ENCODE peak calls at places on chromosomes 6 and 20, in five cellular contexts. One of them, this sample, is unnamed.

GRCh38 chr6:120122401-120122800 is 772.8 kb upstream of the MAN1A1 start:
- DNase-seq in cardiac fibroblast: no peak
- DNase-seq in transverse colon: no peak
- DNase-seq in heart right ventricle: no peak
- DNase-seq in IMR-90: no peak
- DNase-seq in this sample: no peak

GRCh38 chr6:157554747-157555146 is 173.8 kb downstream of the ZDHHC14 start:
- DNase-seq in heart right ventricle: no peak
- DNase-seq in IMR-90: no peak
- DNase-seq in cardiac fibroblast: no peak
- DNase-seq in transverse colon: no peak
- DNase-seq in this sample: no peak

GRCh38 chr20:57717797-57718196 is 8.0 kb upstream of the PMEPA1 start:
- DNase-seq in heart right ventricle: no peak
- DNase-seq in IMR-90: no peak
- DNase-seq in transverse colon: no peak
- DNase-seq in cardiac fibroblast: no peak
- DNase-seq in this sample: peak

GRCh38 chr6:52955871-52956270 is 39.2 kb downstream of the GSTA4 start:
- DNase-seq in cardiac fibroblast: no peak
- DNase-seq in IMR-90: no peak
- DNase-seq in heart right ventricle: no peak
- DNase-seq in transverse colon: no peak
- DNase-seq in this sample: no peak

GRCh38 chr6:160146454-160147145 is 25.0 kb downstream of the SLC22A1 start:
- DNase-seq in transverse colon: no peak
- DNase-seq in cardiac fibroblast: no peak
- DNase-seq in IMR-90: no peak
- DNase-seq in heart right ventricle: no peak
- DNase-seq in this sample: no peak

GRCh38 chr20:34834459-34834893 is 9.0 kb upstream of the NCOA6 start:
- DNase-seq in heart right ventricle: no peak
- DNase-seq in IMR-90: peak
- DNase-seq in cardiac fibroblast: peak
- DNase-seq in transverse colon: no peak
- DNase-seq in this sample: peak

GRCh38 chr6:19895866-19896579 is 58.9 kb downstream of the ID4 start:
- DNase-seq in heart right ventricle: no peak
- DNase-seq in cardiac fibroblast: no peak
- DNase-seq in transverse colon: no peak
- DNase-seq in IMR-90: no peak
- DNase-seq in this sample: no peak

GRCh38 chr6:15365273-15365687 is 119.4 kb downstream of the JARID2 start:
- DNase-seq in cardiac fibroblast: peak
- DNase-seq in IMR-90: peak
- DNase-seq in transverse colon: peak
- DNase-seq in heart right ventricle: peak
- DNase-seq in this sample: peak

GRCh38 chr6:11500008-11500407 is 37.5 kb upstream of the TMEM170B start:
- DNase-seq in IMR-90: peak
- DNase-seq in heart right ventricle: no peak
- DNase-seq in transverse colon: no peak
- DNase-seq in cardiac fibroblast: peak
- DNase-seq in this sample: no peak

GRCh38 chr6:6689413-6690143 is 101.1 kb downstream of the LY86 start:
- DNase-seq in IMR-90: peak
- DNase-seq in heart right ventricle: no peak
- DNase-seq in transverse colon: no peak
- DNase-seq in cardiac fibroblast: peak
- DNase-seq in this sample: no peak

GRCh38 chr6:134921980-134922313 is 28.0 kb downstream of the ALDH8A1 start:
- DNase-seq in transverse colon: no peak
- DNase-seq in heart right ventricle: no peak
- DNase-seq in cardiac fibroblast: peak
- DNase-seq in IMR-90: no peak
- DNase-seq in this sample: no peak

GRCh38 chr6:141829566-141829965 is 303.2 kb upstream of the GJE1 start:
- DNase-seq in IMR-90: no peak
- DNase-seq in cardiac fibroblast: no peak
- DNase-seq in heart right ventricle: no peak
- DNase-seq in transverse colon: no peak
- DNase-seq in this sample: no peak

GRCh38 chr20:9503530-9504251 is 10.7 kb upstream of the LAMP5 start:
- DNase-seq in transverse colon: no peak
- DNase-seq in heart right ventricle: no peak
- DNase-seq in cardiac fibroblast: no peak
- DNase-seq in IMR-90: peak
- DNase-seq in this sample: peak

GRCh38 chr6:162849269-162849668 is 121.5 kb downstream of the PACRG start:
- DNase-seq in IMR-90: no peak
- DNase-seq in heart right ventricle: peak
- DNase-seq in cardiac fibroblast: no peak
- DNase-seq in transverse colon: no peak
- DNase-seq in this sample: peak

GRCh38 chr6:169277619-169278018 is 24.0 kb upstream of the THBS2 start:
- DNase-seq in IMR-90: no peak
- DNase-seq in transverse colon: no peak
- DNase-seq in cardiac fibroblast: no peak
- DNase-seq in heart right ventricle: no peak
- DNase-seq in this sample: no peak

GRCh38 chr6:79073888-79074287 is 4.2 kb downstream of the PHIP start:
- DNase-seq in transverse colon: no peak
- DNase-seq in heart right ventricle: no peak
- DNase-seq in IMR-90: no peak
- DNase-seq in cardiac fibroblast: no peak
- DNase-seq in this sample: no peak

GRCh38 chr6:9647043-9647520 is 767.8 kb downstream of the TFAP2A start:
- DNase-seq in cardiac fibroblast: no peak
- DNase-seq in heart right ventricle: no peak
- DNase-seq in IMR-90: peak
- DNase-seq in transverse colon: no peak
- DNase-seq in this sample: no peak

GRCh38 chr6:124463271-124463670 is 499.0 kb upstream of the RNF217 start:
- DNase-seq in cardiac fibroblast: no peak
- DNase-seq in transverse colon: no peak
- DNase-seq in heart right ventricle: no peak
- DNase-seq in IMR-90: no peak
- DNase-seq in this sample: no peak

GRCh38 chr20:53387983-53388675 is 205.5 kb downstream of the ZNF217 start:
- DNase-seq in cardiac fibroblast: no peak
- DNase-seq in IMR-90: no peak
- DNase-seq in transverse colon: no peak
- DNase-seq in heart right ventricle: no peak
- DNase-seq in this sample: no peak

GRCh38 chr6:26312096-26312463 is 52.9 kb upstream of the BTN3A2 start:
- DNase-seq in cardiac fibroblast: no peak
- DNase-seq in IMR-90: no peak
- DNase-seq in heart right ventricle: no peak
- DNase-seq in transverse colon: no peak
- DNase-seq in this sample: peak

GRCh38 chr6:2850480-2851150 is 9.0 kb upstream of the SERPINB1 start:
- DNase-seq in cardiac fibroblast: peak
- DNase-seq in heart right ventricle: no peak
- DNase-seq in transverse colon: no peak
- DNase-seq in IMR-90: peak
- DNase-seq in this sample: peak

GRCh38 chr6:12296255-12296573 is 6.1 kb downstream of the EDN1 start:
- DNase-seq in heart right ventricle: no peak
- DNase-seq in cardiac fibroblast: peak
- DNase-seq in IMR-90: peak
- DNase-seq in transverse colon: peak
- DNase-seq in this sample: peak

GRCh38 chr20:48665785-48666184 is 162.0 kb downstream of the PREX1 start:
- DNase-seq in IMR-90: no peak
- DNase-seq in cardiac fibroblast: no peak
- DNase-seq in transverse colon: no peak
- DNase-seq in heart right ventricle: no peak
- DNase-seq in this sample: no peak

GRCh38 chr6:2865270-2866182 is 23.9 kb upstream of the SERPINB1 start:
- DNase-seq in heart right ventricle: no peak
- DNase-seq in IMR-90: peak
- DNase-seq in cardiac fibroblast: peak
- DNase-seq in transverse colon: no peak
- DNase-seq in this sample: peak

GRCh38 chr6:110814488-110815259 is 595 bp downstream of the CDK19 start:
- DNase-seq in IMR-90: peak
- DNase-seq in heart right ventricle: peak
- DNase-seq in cardiac fibroblast: peak
- DNase-seq in transverse colon: peak
- DNase-seq in this sample: peak

DNA sequence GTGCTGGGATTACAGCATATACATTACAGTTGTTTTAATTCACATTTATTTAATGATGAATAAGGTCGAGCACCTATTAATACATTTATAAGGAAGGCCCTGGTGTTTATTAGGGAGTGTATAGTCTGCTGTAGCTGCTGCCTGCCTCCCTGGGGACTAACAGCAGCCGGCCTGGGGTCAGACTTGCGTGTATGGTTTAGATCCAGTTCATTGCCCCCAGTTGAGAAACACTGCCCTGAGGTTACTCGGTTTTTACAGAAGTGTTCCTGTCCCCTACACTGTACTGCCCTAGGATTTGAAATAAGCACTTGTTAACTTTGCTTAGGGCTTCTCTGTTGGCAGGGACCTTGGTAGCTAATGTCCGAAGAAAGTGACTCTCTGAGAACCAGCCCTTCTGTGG is 4.0 kb downstream of the TTPAL start:
- DNase-seq in IMR-90: no peak
- DNase-seq in heart right ventricle: no peak
- DNase-seq in cardiac fibroblast: no peak
- DNase-seq in transverse colon: no peak
- DNase-seq in this sample: no peak
- H3K4me3 ChIP-seq in IMR-90: no peak
- H3K4me3 ChIP-seq in heart right ventricle: no peak
- H3K4me3 ChIP-seq in cardiac fibroblast: no peak
- H3K4me3 ChIP-seq in transverse colon: no peak
- H3K4me3 ChIP-seq in this sample: no peak

GRCh38 chr6:144248470-144249301 is 36.4 kb upstream of the UTRN start:
- DNase-seq in cardiac fibroblast: peak
- DNase-seq in IMR-90: peak
- DNase-seq in heart right ventricle: no peak
- DNase-seq in transverse colon: no peak
- DNase-seq in this sample: peak

GRCh38 chr6:144248003-144248402 is 37.1 kb upstream of the UTRN start:
- DNase-seq in IMR-90: no peak
- DNase-seq in transverse colon: no peak
- DNase-seq in cardiac fibroblast: no peak
- DNase-seq in heart right ventricle: no peak
- DNase-seq in this sample: no peak

DNA sequence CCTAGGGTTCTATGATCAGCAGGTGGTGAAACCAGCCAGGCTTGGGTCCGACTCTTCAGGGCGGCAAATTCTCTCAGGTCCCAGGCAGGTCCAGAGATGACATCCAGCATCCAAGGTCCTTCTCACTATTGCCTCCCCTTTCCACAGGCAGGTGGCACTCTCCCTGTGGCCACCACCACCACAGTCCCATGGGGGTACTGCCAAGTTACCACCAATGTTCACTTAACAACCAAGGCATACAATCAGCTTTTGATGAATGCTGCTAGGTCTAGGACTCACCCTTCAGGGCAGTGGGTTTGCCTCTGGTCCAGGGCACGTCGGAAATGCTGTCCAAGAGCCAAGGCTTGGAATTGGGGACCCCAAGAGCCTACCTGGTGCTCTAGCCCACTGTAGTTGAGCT is 40.4 kb upstream of the UTRN start:
- DNase-seq in heart right ventricle: no peak
- DNase-seq in cardiac fibroblast: no peak
- DNase-seq in IMR-90: no peak
- DNase-seq in transverse colon: no peak
- DNase-seq in this sample: no peak
- TF ChIP-seq CTCF in heart right ventricle: no peak
- TF ChIP-seq CTCF in cardiac fibroblast: no peak
- TF ChIP-seq CTCF in IMR-90: no peak
- TF ChIP-seq CTCF in transverse colon: no peak
- TF ChIP-seq CTCF in this sample: no peak

DNA sequence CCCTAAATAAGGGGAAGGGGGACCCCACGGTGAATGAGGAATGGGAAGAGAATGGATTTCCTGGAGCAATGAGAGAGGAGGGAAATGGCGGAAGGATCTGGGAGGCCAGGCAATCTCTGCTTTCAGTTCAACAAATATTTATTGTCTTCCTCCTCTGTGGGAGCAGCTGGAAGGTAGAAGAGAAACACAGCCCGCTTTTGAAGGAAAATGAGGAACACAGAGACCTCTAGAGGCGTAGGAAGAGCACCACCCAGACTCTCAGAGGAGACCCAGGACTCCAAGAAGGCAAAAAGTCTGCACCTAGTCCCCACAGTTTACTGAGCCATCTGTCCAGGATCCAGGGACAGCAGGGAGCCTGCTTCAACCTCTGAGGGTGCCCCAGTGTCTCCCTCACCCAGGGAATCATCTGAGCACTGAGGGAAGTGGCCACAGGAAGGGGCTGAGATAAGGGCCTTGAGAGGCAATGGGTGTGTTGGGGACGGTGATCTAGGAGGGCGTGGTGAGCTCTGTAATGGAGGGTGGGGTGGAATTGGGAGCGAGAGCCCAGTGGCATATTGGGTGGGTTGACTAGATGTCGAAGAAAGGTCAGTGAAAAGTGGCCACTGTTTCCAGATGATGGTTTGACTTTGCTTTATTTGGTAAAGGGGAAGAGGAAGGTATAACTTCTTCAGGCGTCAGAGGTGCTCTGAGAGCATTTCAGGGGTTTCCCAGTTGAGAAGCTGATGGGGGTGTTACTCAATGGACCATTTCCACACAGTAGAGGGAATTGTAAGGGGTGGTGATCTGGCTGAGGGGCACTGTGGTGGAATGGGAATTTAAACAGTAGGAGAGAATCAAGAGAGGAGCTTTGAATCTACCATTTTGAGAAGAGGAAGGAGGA is 610 bp downstream of the PSORS1C1 start:
- DNase-seq in IMR-90: peak
- DNase-seq in transverse colon: no peak
- DNase-seq in cardiac fibroblast: peak
- DNase-seq in heart right ventricle: no peak
- DNase-seq in this sample: peak
- H3K4me3 ChIP-seq in IMR-90: no peak
- H3K4me3 ChIP-seq in transverse colon: no peak
- H3K4me3 ChIP-seq in cardiac fibroblast: peak
- H3K4me3 ChIP-seq in heart right ventricle: peak
- H3K4me3 ChIP-seq in this sample: peak

GRCh38 chr20:13794667-13795066 is 9.8 kb downstream of the NDUFAF5 start:
- DNase-seq in IMR-90: no peak
- DNase-seq in heart right ventricle: no peak
- DNase-seq in transverse colon: no peak
- DNase-seq in cardiac fibroblast: no peak
- DNase-seq in this sample: no peak

GRCh38 chr20:13790708-13791107 is 5.9 kb downstream of the NDUFAF5 start:
- DNase-seq in transverse colon: no peak
- DNase-seq in IMR-90: no peak
- DNase-seq in cardiac fibroblast: no peak
- DNase-seq in heart right ventricle: no peak
- DNase-seq in this sample: no peak

GRCh38 chr20:13788167-13788834 is 3.5 kb downstream of the NDUFAF5 start:
- DNase-seq in heart right ventricle: no peak
- DNase-seq in IMR-90: peak
- DNase-seq in transverse colon: peak
- DNase-seq in cardiac fibroblast: peak
- DNase-seq in this sample: peak

GRCh38 chr20:13791562-13792459 is 7.0 kb downstream of the NDUFAF5 start:
- DNase-seq in cardiac fibroblast: no peak
- DNase-seq in heart right ventricle: no peak
- DNase-seq in transverse colon: no peak
- DNase-seq in IMR-90: no peak
- DNase-seq in this sample: no peak

GRCh38 chr20:13793001-13793400 is 8.2 kb downstream of the NDUFAF5 start:
- DNase-seq in IMR-90: no peak
- DNase-seq in transverse colon: no peak
- DNase-seq in heart right ventricle: no peak
- DNase-seq in cardiac fibroblast: no peak
- DNase-seq in this sample: no peak
- TF ChIP-seq CTCF in IMR-90: no peak
- TF ChIP-seq CTCF in transverse colon: no peak
- TF ChIP-seq CTCF in heart right ventricle: no peak
- TF ChIP-seq CTCF in cardiac fibroblast: no peak
- TF ChIP-seq CTCF in this sample: no peak